ENCODE peak calls at places on chromosomes 5 and 9, in four cellular contexts. One of them, this sample, is unnamed.

GRCh38 chr5:142747034-142747433 is 23.1 kb upstream of the ARHGAP26 start:
- DNase-seq in PC-3: no peak
- DNase-seq in mammary epithelial cell: no peak
- DNase-seq in astrocyte: no peak
- DNase-seq in this sample: no peak

GRCh38 chr9:98974994-98975712 is 31.4 kb downstream of the COL15A1 start:
- DNase-seq in astrocyte: peak; percentile 44
- DNase-seq in PC-3: peak; percentile 84
- DNase-seq in mammary epithelial cell: peak; percentile 66
- DNase-seq in this sample: peak; percentile 89

GRCh38 chr5:57327934-57328333 is 154.1 kb downstream of the GPBP1 start:
- DNase-seq in PC-3: peak; percentile 82
- DNase-seq in astrocyte: no peak
- DNase-seq in mammary epithelial cell: peak; percentile 97
- DNase-seq in this sample: peak; percentile 74

GRCh38 chr9:94210616-94211603 is 48.2 kb upstream of the ZNF169 start:
- DNase-seq in mammary epithelial cell: peak; percentile 26
- DNase-seq in astrocyte: no peak
- DNase-seq in PC-3: peak; percentile 31
- DNase-seq in this sample: no peak

GRCh38 chr5:163634061-163634460 is 128.6 kb downstream of the MAT2B start:
- DNase-seq in astrocyte: no peak
- DNase-seq in PC-3: no peak
- DNase-seq in mammary epithelial cell: no peak
- DNase-seq in this sample: no peak

GRCh38 chr9:134502261-134503211 is 139.1 kb upstream of the COL5A1 start:
- DNase-seq in mammary epithelial cell: peak; percentile 64
- DNase-seq in PC-3: peak; percentile 79
- DNase-seq in astrocyte: peak; percentile 98
- DNase-seq in this sample: peak; percentile 94

GRCh38 chr5:1216211-1216917 is 8.8 kb upstream of the SLC6A18 start:
- DNase-seq in astrocyte: no peak
- DNase-seq in PC-3: no peak
- DNase-seq in mammary epithelial cell: no peak
- DNase-seq in this sample: no peak

GRCh38 chr5:60538955-60539866 is 160.8 kb downstream of the DEPDC1B start:
- DNase-seq in astrocyte: no peak
- DNase-seq in mammary epithelial cell: no peak
- DNase-seq in PC-3: no peak
- DNase-seq in this sample: no peak

GRCh38 chr5:158805195-158805594 is 294.5 kb downstream of the EBF1 start:
- DNase-seq in astrocyte: no peak
- DNase-seq in PC-3: no peak
- DNase-seq in mammary epithelial cell: no peak
- DNase-seq in this sample: no peak

GRCh38 chr9:111965566-111966019 is 69.0 kb downstream of the UGCG start:
- DNase-seq in mammary epithelial cell: peak; percentile 99
- DNase-seq in astrocyte: peak; percentile 99
- DNase-seq in PC-3: peak; percentile 90
- DNase-seq in this sample: peak; percentile 74

GRCh38 chr9:77556396-77556795 is 91.7 kb downstream of the GNA14 start:
- DNase-seq in astrocyte: peak; percentile 23
- DNase-seq in PC-3: no peak
- DNase-seq in mammary epithelial cell: no peak
- DNase-seq in this sample: no peak

GRCh38 chr5:139794067-139794846 is 1.4 kb upstream of the PSD2 start:
- DNase-seq in mammary epithelial cell: no peak
- DNase-seq in astrocyte: no peak
- DNase-seq in PC-3: no peak
- DNase-seq in this sample: no peak

GRCh38 chr5:65971643-65972042 is 45.3 kb downstream of the ERBIN start:
- DNase-seq in PC-3: no peak
- DNase-seq in mammary epithelial cell: no peak
- DNase-seq in astrocyte: no peak
- DNase-seq in this sample: no peak

GRCh38 chr5:181187500-181188213 is 17.3 kb downstream of the TRIM7 start:
- DNase-seq in astrocyte: peak; percentile 76
- DNase-seq in mammary epithelial cell: peak; percentile 83
- DNase-seq in PC-3: peak; percentile 93
- DNase-seq in this sample: peak; percentile 89

GRCh38 chr5:181186022-181186421 is 19.0 kb downstream of the TRIM7 start:
- DNase-seq in PC-3: no peak
- DNase-seq in astrocyte: no peak
- DNase-seq in mammary epithelial cell: no peak
- DNase-seq in this sample: no peak

GRCh38 chr5:181184845-181185216 is 20.2 kb downstream of the TRIM7 start:
- DNase-seq in PC-3: no peak
- DNase-seq in astrocyte: no peak
- DNase-seq in mammary epithelial cell: no peak
- DNase-seq in this sample: no peak

GRCh38 chr5:181186902-181187499 is 18.0 kb downstream of the TRIM7 start:
- DNase-seq in astrocyte: no peak
- DNase-seq in PC-3: peak; percentile 53
- DNase-seq in mammary epithelial cell: no peak
- DNase-seq in this sample: no peak

DNA sequence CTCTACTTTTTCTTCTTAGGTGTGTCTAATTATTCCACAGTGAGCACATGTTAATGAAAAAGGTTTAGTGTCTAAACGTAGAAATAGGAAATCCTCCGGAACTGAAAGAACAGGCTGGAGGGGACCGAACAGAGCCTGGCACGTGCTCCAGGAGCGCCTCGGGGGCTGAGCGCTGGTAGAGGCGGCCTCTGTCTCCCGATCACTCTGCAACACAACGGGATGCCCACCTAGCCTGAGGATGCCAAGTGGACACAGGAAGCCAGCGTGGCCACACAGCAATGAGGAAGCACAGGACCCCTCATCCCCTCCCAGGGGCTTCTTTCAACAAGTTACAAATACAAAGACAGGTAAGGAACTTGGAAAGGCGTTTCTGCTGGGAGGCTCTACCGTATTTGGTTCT is 19.4 kb downstream of the TRIM7 start:
- DNase-seq in astrocyte: no peak
- DNase-seq in mammary epithelial cell: no peak
- DNase-seq in PC-3: no peak
- DNase-seq in this sample: no peak
- H3K4me3 ChIP-seq in astrocyte: no peak overlapping the region
- H3K4me3 ChIP-seq in mammary epithelial cell: no peak overlapping the region
- H3K4me3 ChIP-seq in PC-3: no peak overlapping the region
- H3K4me3 ChIP-seq in this sample: no peak overlapping the region

GRCh38 chr5:150500905-150501304 is 7.0 kb upstream of the NDST1 start:
- DNase-seq in mammary epithelial cell: no peak
- DNase-seq in astrocyte: no peak
- DNase-seq in PC-3: no peak
- DNase-seq in this sample: no peak

GRCh38 chr5:150503386-150503785 is 4.5 kb upstream of the NDST1 start:
- DNase-seq in PC-3: no peak
- DNase-seq in mammary epithelial cell: no peak
- DNase-seq in astrocyte: no peak
- DNase-seq in this sample: no peak

GRCh38 chr5:150502847-150503246 is 5.1 kb upstream of the NDST1 start:
- DNase-seq in PC-3: no peak
- DNase-seq in astrocyte: no peak
- DNase-seq in mammary epithelial cell: no peak
- DNase-seq in this sample: no peak

GRCh38 chr5:150500328-150500841 is 7.5 kb upstream of the NDST1 start:
- DNase-seq in astrocyte: no peak
- DNase-seq in PC-3: no peak
- DNase-seq in mammary epithelial cell: no peak
- DNase-seq in this sample: no peak

DNA sequence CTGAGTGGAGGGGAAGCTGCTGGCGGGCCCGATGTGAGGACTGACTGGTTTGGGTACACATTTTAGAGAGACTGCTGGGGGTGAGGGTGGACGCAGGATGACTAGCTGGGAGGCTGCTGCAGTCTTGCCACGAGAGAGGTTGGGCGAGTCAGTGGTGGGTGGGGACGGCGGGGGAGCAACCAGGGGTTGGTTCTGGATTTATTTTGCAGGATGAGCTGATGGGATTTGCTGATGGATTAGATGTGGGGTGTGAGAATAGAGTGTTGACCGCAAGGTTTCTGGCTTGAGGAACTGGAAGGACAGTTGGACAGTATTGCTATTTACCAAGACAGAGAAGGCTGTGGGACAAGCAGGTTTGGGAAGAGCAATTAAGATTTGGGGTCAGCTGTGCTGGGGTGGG is 5.8 kb upstream of the NDST1 start:
- DNase-seq in mammary epithelial cell: peak; percentile 42
- DNase-seq in PC-3: no peak
- DNase-seq in astrocyte: no peak
- DNase-seq in this sample: no peak
- H3K27ac ChIP-seq in mammary epithelial cell: peak overlapping the region; percentile 25
- H3K27ac ChIP-seq in PC-3: no peak overlapping the region
- H3K27ac ChIP-seq in astrocyte: peak overlapping the region; percentile 29
- H3K27ac ChIP-seq in this sample: no peak overlapping the region

GRCh38 chr5:138354926-138355378 is 2.5 kb downstream of the KDM3B start:
- DNase-seq in astrocyte: peak; percentile 82
- DNase-seq in PC-3: peak; percentile 13
- DNase-seq in mammary epithelial cell: peak; percentile 89
- DNase-seq in this sample: peak; percentile 34
- H4K20me1 ChIP-seq in astrocyte: peaks cover 51% of the 10 kb centered on the region
- H4K20me1 ChIP-seq in PC-3: peaks cover 13% of the 10 kb centered on the region
- H4K20me1 ChIP-seq in mammary epithelial cell: no peaks in the 10 kb centered on the region
- H4K20me1 ChIP-seq in this sample: peaks cover 44% of the 10 kb centered on the region

DNA sequence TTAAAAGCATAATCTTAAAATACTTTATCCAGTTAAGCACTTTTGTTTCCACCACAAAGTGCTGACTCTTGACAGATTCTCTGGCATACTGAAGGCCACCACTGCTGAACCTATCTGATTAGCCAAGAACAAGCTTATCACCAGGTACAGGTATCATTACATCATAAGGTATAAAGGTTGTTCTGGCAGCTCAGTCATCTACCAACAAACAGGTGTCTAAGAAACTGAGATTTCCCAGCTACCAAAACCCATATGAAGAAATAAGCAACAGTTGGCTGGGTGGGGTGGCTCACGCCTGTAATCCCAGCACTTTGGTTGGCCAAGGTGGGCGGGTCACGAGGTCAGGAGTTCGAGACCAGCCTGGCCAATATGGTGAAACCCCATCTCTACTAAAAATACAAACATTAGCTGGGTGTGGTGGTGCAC is 5.0 kb downstream of the MTMR12 start:
- DNase-seq in mammary epithelial cell: no peak
- DNase-seq in astrocyte: no peak
- DNase-seq in PC-3: no peak
- DNase-seq in this sample: peak; percentile 39
- H3K4me3 ChIP-seq in mammary epithelial cell: no peak overlapping the region
- H3K4me3 ChIP-seq in astrocyte: no peak overlapping the region
- H3K4me3 ChIP-seq in PC-3: no peak overlapping the region
- H3K4me3 ChIP-seq in this sample: no peak overlapping the region

DNA sequence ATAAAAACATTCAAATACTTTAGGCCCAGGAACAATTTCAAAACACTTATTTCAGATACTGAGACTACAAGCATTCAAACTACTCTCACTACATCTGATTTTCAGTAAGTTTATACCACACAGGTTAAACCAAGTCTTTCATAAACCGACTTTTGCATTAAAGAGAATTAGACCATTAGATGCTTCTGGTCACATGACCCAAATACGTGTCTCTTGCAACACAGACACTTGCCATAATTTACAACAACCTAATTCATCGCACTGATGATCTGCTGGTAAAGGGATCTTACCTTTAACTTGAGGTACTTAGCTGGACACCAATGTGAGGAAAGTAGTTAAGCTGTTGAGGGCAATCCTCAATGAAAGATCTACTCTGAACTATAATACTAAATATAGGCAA is 3.2 kb downstream of the HNRNPH1 start:
- DNase-seq in mammary epithelial cell: no peak
- DNase-seq in astrocyte: no peak
- DNase-seq in PC-3: no peak
- DNase-seq in this sample: no peak
- H3K27ac ChIP-seq in mammary epithelial cell: peak overlapping the region; percentile 27
- H3K27ac ChIP-seq in astrocyte: peak overlapping the region; percentile 59
- H3K27ac ChIP-seq in PC-3: no peak overlapping the region
- H3K27ac ChIP-seq in this sample: peak overlapping the region; percentile 13

DNA sequence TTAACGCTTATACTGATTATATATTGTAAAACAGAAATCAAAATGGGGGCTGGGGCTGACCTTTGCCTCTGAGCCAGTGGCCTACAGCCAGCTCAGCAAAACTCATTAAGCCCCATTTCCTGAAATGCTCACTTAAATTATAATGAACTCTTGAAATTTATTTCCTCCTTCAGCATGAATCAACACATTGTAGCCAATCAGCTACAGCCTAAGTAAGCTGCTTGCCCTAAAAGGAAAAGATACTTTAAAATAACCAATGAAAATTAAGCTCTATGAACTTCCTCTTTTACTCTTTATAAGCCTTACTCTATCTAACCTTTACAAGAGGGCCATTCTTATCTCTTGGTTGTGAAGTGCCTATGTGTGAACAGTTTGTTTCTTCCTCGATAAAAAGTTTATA is 33.5 kb upstream of the SUB1 start:
- DNase-seq in mammary epithelial cell: no peak
- DNase-seq in astrocyte: no peak
- DNase-seq in PC-3: no peak
- DNase-seq in this sample: no peak
- H4K20me1 ChIP-seq in mammary epithelial cell: no peaks in the 10 kb centered on the region
- H4K20me1 ChIP-seq in astrocyte: no peaks in the 10 kb centered on the region
- H4K20me1 ChIP-seq in PC-3: no peaks in the 10 kb centered on the region
- H4K20me1 ChIP-seq in this sample: no peaks in the 10 kb centered on the region

DNA sequence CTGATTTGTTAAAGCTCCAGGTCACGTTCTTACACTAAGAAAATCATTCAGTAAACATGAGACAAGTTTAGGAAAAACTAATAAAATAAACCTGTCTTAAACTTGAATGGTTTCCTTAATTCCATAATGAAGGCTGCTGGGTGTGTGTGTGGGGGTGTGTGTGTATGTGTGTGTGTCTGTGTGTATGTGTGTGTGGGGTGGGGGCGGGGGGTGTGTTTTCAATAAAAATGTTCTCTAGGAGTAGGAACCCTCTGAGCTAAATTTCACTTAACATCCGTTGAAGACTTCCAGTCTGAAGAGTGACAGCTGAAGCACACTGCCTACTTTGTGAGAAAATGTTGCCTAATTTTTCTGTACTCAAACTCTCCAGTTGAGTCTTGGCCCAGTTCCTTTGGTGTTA is 54.5 kb downstream of the HSPA4 start:
- DNase-seq in astrocyte: no peak
- DNase-seq in mammary epithelial cell: no peak
- DNase-seq in PC-3: no peak
- DNase-seq in this sample: no peak
- H3K4me3 ChIP-seq in astrocyte: no peak overlapping the region
- H3K4me3 ChIP-seq in mammary epithelial cell: no peak overlapping the region
- H3K4me3 ChIP-seq in PC-3: no peak overlapping the region
- H3K4me3 ChIP-seq in this sample: no peak overlapping the region